ENCODE peak calls at places on chromosomes 2 and 18, in ten cellular contexts. D, E, T, G, U, A, W, R, V and J are unnamed samples.

GRCh38 chr2:164910091-164910899 is 45.0 kb downstream of the SLC38A11 start:
- DNase-seq in E (no peak), V (peak), U (no peak), R (no peak), D (no peak), W (peak), A (no peak), T (peak), G (peak), J (peak)

GRCh38 chr2:56017784-56018183 is 94.2 kb upstream of the EFEMP1 start:
- DNase-seq in E (no peak), T (no peak), V (no peak), A (no peak), W (no peak), G (no peak), R (no peak), U (no peak), D (no peak), J (no peak)

GRCh38 chr2:144379891-144380311 is 140.0 kb downstream of the ZEB2 start:
- DNase-seq in V (no peak), A (no peak), U (peak), T (no peak), D (no peak), R (no peak), G (no peak), E (no peak), W (no peak), J (no peak)

GRCh38 chr2:180655842-180656454 is 324.5 kb upstream of the UBE2E3 start:
- DNase-seq in R (no peak), D (no peak), V (no peak), T (no peak), G (no peak), W (no peak), A (no peak), E (no peak), U (no peak), J (no peak)

GRCh38 chr2:40282428-40282827 is 169.5 kb downstream of the SLC8A1 start:
- DNase-seq in U (no peak), E (no peak), T (no peak), W (no peak), G (peak), V (no peak), D (no peak), A (no peak), R (no peak), J (no peak)

GRCh38 chr2:10331033-10331701 is 28.5 kb downstream of the HPCAL1 start:
- DNase-seq in W (no peak), G (peak), T (no peak), U (peak), A (no peak), D (no peak), R (no peak), V (peak), E (peak), J (no peak)

GRCh38 chr2:232609607-232610006 is 23.8 kb upstream of the EFHD1 start:
- DNase-seq in W (no peak), E (no peak), U (no peak), G (no peak), D (no peak), V (no peak), T (no peak), A (no peak), R (no peak), J (no peak)

GRCh38 chr2:121000804-121001203 is 265.1 kb downstream of the GLI2 start:
- DNase-seq in D (no peak), G (no peak), T (no peak), V (no peak), U (no peak), W (no peak), A (no peak), E (no peak), R (no peak), J (no peak)

GRCh38 chr2:37201766-37202165 is 5.5 kb downstream of the CEBPZOS start:
- DNase-seq in R (no peak), T (peak), A (no peak), W (no peak), E (peak), U (no peak), G (peak), V (no peak), D (no peak), J (no peak)

GRCh38 chr2:71417300-71418202 is 35.8 kb upstream of the DYSF start:
- DNase-seq in A (no peak), T (peak), G (no peak), E (no peak), W (no peak), U (no peak), V (no peak), D (no peak), R (no peak), J (no peak)

GRCh38 chr2:33013684-33014110 is 66.9 kb downstream of the LTBP1 start:
- DNase-seq in A (no peak), E (no peak), W (no peak), D (no peak), R (peak), V (no peak), T (peak), U (no peak), G (no peak), J (no peak)

GRCh38 chr2:100246163-100247145 is 75.8 kb downstream of the LONRF2 start:
- DNase-seq in D (peak), U (no peak), V (no peak), R (no peak), T (no peak), E (peak), A (no peak), G (peak), W (peak), J (no peak)

GRCh38 chr18:48736861-48737260 is 198.0 kb downstream of the CTIF start:
- DNase-seq in A (no peak), G (no peak), U (no peak), D (no peak), V (no peak), W (no peak), R (no peak), E (no peak), T (no peak), J (no peak)

GRCh38 chr2:239158641-239159475 is 242.0 kb downstream of the HDAC4 start:
- DNase-seq in W (no peak), G (no peak), D (peak), R (no peak), V (no peak), T (no peak), E (peak), A (peak), U (peak), J (no peak)

GRCh38 chr2:172256886-172257285 is 154.2 kb upstream of the DLX2 start:
- DNase-seq in R (no peak), A (no peak), W (no peak), G (no peak), V (no peak), E (no peak), U (no peak), T (no peak), D (no peak), J (no peak)

GRCh38 chr2:95007822-95008221 is 17.7 kb upstream of the MAL start:
- DNase-seq in D (no peak), G (no peak), T (no peak), E (no peak), V (no peak), W (no peak), U (no peak), A (peak), R (no peak), J (no peak)

DNA sequence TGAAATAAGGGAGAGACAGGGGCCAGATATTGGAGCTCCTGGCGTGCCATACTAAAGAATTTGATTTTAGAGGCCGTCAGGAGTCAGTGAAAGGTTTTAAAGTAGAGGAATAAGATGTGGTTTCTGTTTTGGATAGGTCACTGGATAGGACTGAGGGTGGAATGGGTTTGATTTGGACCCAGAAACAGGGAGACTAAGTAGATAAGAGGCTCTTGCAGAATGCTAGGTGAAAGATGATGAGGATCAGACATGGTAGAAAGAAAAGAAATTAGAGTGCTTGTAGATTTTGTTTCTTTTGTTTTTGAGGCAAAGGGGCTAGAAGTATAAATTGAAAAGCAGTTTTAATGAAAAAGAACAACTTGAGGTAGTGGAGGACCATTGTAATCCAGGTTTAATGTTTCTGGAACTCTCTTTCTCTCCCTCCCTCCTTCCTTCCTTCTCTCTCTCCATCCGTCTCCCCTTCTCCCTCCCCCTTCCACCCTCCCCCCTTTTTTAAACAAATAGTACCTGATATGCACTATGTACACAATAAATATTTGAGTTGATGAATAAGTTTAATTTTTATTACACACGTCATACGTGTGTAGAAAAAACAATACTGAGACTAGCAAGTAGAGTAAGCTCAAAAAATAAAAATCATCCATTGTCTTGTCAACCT is 1.9 kb downstream of the NDUFV2 start:
- DNase-seq in V (no peak), A (no peak), D (no peak), T (no peak), E (no peak), R (no peak), U (no peak), G (no peak), W (no peak), J (no peak)
- H3K4me3 ChIP-seq in V (peak), A (peak), D (peak), T (peak), E (peak), R (peak), U (peak), G (peak), W (no peak), J (peak)

GRCh38 chr18:79451237-79452125 is 55.8 kb downstream of the NFATC1 start:
- DNase-seq in T (no peak), E (no peak), U (no peak), D (no peak), G (no peak), R (no peak), A (no peak), W (no peak), V (no peak), J (no peak)
- TF ChIP-seq CTCF in T (peak), E (no peak), U (no peak), D (no peak), G (no peak), R (no peak), A (no peak), W (no peak), V (no peak), J (peak)

GRCh38 chr2:63057249-63058148 is 6.9 kb downstream of the OTX1 start:
- DNase-seq in R (no peak), W (no peak), U (no peak), A (no peak), E (no peak), G (no peak), T (no peak), D (no peak), V (no peak), J (no peak)

GRCh38 chr2:63056309-63057065 is 5.9 kb downstream of the OTX1 start:
- DNase-seq in A (peak), R (peak), E (no peak), V (peak), T (no peak), U (no peak), G (peak), D (no peak), W (no peak), J (no peak)

GRCh38 chr2:63054812-63055509 is 4.3 kb downstream of the OTX1 start:
- DNase-seq in A (no peak), G (no peak), R (no peak), W (no peak), T (no peak), U (no peak), V (no peak), E (no peak), D (no peak), J (no peak)

GRCh38 chr2:63053889-63054725 is 3.5 kb downstream of the OTX1 start:
- DNase-seq in T (no peak), W (no peak), E (no peak), U (no peak), R (no peak), D (no peak), G (no peak), A (peak), V (peak), J (no peak)

GRCh38 chr2:63055510-63056308 is 5.1 kb downstream of the OTX1 start:
- DNase-seq in T (no peak), W (no peak), D (no peak), A (peak), G (no peak), E (no peak), R (no peak), U (no peak), V (no peak), J (no peak)
- H3K4me3 ChIP-seq in T (no peak), W (no peak), D (peak), A (no peak), G (peak), E (no peak), R (peak), U (peak), V (no peak), J (peak)

DNA sequence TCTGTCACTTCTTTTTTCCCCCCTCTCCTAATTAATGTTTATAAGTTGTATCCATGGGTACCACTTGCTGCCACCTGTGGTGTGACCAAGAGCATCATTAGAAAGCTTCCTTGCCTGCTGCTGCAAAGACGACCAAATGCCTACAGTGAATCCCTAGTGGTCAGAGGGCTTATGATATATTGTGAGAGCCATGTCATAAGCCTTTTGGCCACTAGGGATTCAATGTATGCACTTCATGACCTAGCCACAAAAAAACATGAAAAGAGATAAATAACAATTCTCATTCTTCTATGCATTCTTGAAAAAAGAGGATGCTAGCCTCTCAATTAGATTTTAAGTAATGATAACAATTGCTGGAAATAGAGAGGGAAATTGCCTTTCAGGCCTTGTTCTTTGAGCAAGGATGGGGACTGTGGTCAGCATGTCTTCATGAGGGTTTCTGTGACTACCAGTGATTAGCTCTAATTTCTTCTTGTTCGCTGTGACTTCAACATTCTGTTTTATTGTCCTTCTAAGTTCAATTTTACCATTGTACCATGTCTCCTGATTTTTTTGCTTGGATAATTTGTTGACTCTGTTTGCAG is 435.3 kb downstream of the TGIF1 start:
- DNase-seq in T (no peak), A (no peak), D (no peak), W (no peak), R (no peak), V (no peak), E (peak), U (no peak), G (no peak), J (no peak)
- TF ChIP-seq CTCF in T (peak), A (no peak), D (no peak), W (no peak), R (no peak), V (no peak), E (peak), U (no peak), G (peak), J (peak)

GRCh38 chr18:36307513-36307912 is 10.0 kb downstream of the FHOD3 start:
- DNase-seq in U (no peak), D (no peak), W (no peak), A (no peak), V (no peak), G (peak), R (peak), T (no peak), E (no peak), J (no peak)

GRCh38 chr18:36305375-36305774 is 7.9 kb downstream of the FHOD3 start:
- DNase-seq in D (no peak), V (no peak), U (no peak), A (no peak), E (no peak), R (no peak), W (no peak), T (peak), G (no peak), J (no peak)

GRCh38 chr18:36311026-36311570 is 13.6 kb downstream of the FHOD3 start:
- DNase-seq in E (no peak), D (no peak), R (no peak), W (no peak), T (no peak), V (no peak), A (no peak), U (no peak), G (no peak), J (no peak)

GRCh38 chr18:36309436-36310391 is 12.2 kb downstream of the FHOD3 start:
- DNase-seq in A (no peak), G (peak), D (no peak), T (peak), U (no peak), V (no peak), R (peak), E (no peak), W (no peak), J (peak)

GRCh38 chr18:36308711-36309435 is 11.4 kb downstream of the FHOD3 start:
- DNase-seq in T (no peak), A (no peak), D (no peak), V (no peak), E (no peak), W (no peak), U (no peak), R (no peak), G (no peak), J (no peak)
- H3K4me3 ChIP-seq in T (no peak), A (no peak), D (no peak), V (no peak), E (no peak), W (no peak), U (no peak), R (no peak), G (no peak), J (no peak)

DNA sequence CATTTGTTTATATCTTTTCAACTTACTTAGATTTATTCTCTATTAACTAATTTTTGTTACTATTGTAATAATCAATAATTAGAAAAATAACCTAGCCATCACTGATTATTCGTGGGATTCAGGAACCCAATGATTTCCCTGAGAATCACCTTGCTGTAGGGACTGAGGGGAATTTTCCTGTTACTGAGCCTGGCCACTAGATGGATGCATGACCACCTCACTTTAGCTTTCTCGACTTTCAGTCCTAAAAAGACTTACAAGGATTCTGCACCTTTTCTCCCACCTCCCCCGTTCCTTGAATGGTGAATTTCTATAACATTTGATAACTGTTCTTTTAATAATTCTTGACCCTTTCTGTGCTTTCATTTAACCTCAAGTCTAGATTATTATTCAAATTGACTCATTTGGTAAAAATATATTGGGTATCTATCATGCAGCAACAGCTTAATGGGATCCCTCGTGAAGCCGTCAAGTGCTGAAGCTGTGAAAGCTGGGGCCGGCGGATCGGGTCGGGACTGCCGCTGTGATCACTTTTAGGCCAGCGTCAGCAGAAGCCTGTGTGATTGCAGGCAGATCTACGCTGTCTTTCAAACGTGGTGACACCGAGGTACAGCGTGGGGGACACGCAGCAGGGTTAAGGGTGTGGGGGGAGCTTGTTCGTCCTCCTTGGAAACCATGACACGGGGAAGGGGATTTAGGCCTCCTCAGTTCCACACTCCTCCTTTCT is 38.8 kb upstream of the TMEM18 start:
- DNase-seq in G (peak), R (no peak), U (no peak), V (no peak), T (peak), A (no peak), E (peak), D (no peak), W (no peak), J (no peak)
- TF ChIP-seq CTCF in G (peak), R (peak), U (peak), V (no peak), T (peak), A (no peak), E (peak), D (no peak), W (no peak), J (peak)

DNA sequence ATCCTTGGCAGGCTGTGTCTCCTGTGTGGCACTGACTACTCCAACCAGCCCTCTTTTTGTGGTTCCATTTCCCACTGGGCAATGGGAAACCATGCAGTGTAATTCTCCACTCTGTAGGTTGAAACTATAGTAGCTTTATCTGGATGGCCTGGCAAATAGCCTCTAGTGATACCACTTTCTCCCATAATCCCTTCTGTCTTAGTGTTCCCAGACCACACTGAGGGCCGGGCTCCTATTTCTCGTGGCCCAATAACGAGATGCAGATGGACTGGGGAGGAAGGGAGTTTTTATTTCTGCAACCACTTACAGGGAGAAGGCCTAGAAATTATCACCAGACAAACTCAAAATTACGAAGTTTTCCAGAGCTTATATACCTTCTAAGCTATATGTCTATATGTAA is 24.7 kb downstream of the SKA1 start:
- DNase-seq in A (no peak), E (no peak), W (no peak), V (no peak), T (no peak), U (no peak), R (peak), D (no peak), G (peak), J (no peak)
- H3K4me3 ChIP-seq in A (no peak), E (no peak), W (no peak), V (no peak), T (no peak), U (no peak), R (no peak), D (no peak), G (no peak), J (no peak)

DNA sequence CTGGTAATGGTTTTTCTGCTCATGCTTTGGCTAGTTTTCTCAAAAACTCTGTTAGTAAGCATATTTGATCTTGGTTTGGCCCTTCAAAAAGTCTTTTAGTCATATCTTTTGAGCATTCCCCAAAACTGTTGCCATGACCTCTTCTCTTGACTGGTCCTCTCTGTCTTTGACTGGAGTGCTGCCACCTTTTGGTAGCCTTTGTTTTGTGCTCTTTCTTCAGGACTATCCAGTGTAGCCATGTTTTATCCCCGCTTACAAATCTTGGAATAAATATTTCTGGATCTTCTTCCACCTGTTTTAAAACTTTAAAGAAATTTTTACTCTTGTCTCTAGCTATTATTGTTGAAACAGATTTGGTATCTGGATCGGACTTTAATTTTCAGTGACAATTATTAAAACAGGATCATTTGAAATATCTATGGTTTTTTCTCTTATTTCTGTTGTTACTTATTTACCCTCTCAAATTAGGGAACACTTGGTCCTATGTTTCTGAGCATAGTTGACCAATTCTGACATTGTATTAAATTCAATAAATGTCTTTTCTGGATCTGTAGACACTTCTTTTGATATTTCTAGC is 965 bp upstream of the ELOA2 start:
- DNase-seq in R (peak), G (peak), D (no peak), E (peak), V (peak), A (no peak), W (peak), T (peak), U (no peak), J (peak)
- TF ChIP-seq CTCF in R (peak), G (peak), D (no peak), E (peak), V (no peak), A (no peak), W (peak), T (peak), U (peak), J (peak)

GRCh38 chr2:46701152-46701551 is 214.5 kb downstream of the MCFD2 start:
- DNase-seq in A (no peak), T (peak), W (no peak), D (no peak), G (peak), R (no peak), V (no peak), U (no peak), E (no peak), J (no peak)
- H3K4me3 ChIP-seq in A (no peak), T (peak), W (no peak), D (peak), G (peak), R (peak), V (no peak), U (no peak), E (peak), J (peak)

GRCh38 chr2:29314816-29315571 is 199.8 kb downstream of the CLIP4 start:
- DNase-seq in U (peak), E (peak), D (no peak), W (no peak), T (peak), V (no peak), A (no peak), G (no peak), R (no peak), J (no peak)
- TF ChIP-seq CTCF in U (no peak), E (peak), D (no peak), W (no peak), T (peak), V (no peak), A (no peak), G (no peak), R (no peak), J (peak)